ENCODE peak calls at places on chromosomes 11 and 22, in five cellular contexts. E is prostate gland, M is body of pancreas, P is heart right ventricle, Q is A549. G is an unnamed sample. For H3K4me1, the result is how much of the 10 kb centered on the place peaks cover.

GRCh38 chr11:66491315-66491935 is 11.2 kb downstream of the DPP3 start:
- DNase-seq in M (no peak), E (no peak), P (no peak), Q (no peak), G (peak)

GRCh38 chr11:86990520-86990919 is 35.3 kb upstream of the FZD4 start:
- DNase-seq in P (no peak), E (no peak), M (no peak), Q (no peak), G (peak)

GRCh38 chr11:65854871-65855837 is 2.8 kb downstream of the CFL1 start:
- DNase-seq in M (peak), Q (no peak), E (no peak), P (no peak), G (no peak)

GRCh38 chr11:45985212-45985611 is 62.8 kb downstream of the LARGE2 start:
- DNase-seq in M (no peak), Q (no peak), E (no peak), P (no peak), G (no peak)

GRCh38 chr11:114346709-114347141 is 50.5 kb downstream of the NNMT start:
- DNase-seq in P (no peak), Q (no peak), M (no peak), E (no peak), G (no peak)

GRCh38 chr11:82405392-82405791 is 328.3 kb downstream of the FAM181B start:
- DNase-seq in M (no peak), Q (no peak), P (no peak), E (no peak), G (peak)

GRCh38 chr22:25651332-25651731 is 86.9 kb downstream of the GRK3 start:
- DNase-seq in E (no peak), P (no peak), M (no peak), Q (no peak), G (no peak)

GRCh38 chr11:134669796-134670195 is 257.8 kb upstream of the B3GAT1 start:
- DNase-seq in P (no peak), Q (no peak), E (peak), M (no peak), G (no peak)

GRCh38 chr22:46511391-46512370 is 25.7 kb downstream of the CELSR1 start:
- DNase-seq in Q (no peak), P (no peak), E (no peak), M (no peak), G (no peak)

DNA sequence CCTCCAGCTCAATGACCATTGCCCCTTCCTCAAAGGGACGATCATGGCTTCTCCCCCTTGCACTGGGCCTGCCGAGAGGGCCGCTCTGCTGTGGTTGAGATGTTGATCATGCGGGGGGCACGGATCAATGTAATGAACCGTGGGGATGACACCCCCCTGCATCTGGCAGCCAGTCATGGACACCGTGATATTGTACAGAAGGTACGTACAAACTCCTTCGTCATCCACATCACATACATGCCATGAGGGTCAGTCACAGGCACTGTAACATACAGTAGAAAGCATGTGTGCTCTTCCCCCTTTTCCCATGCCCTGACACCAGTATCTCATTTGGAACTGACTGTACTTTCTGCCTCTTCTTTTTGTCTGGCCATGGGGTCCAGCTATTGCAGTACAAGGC is 4.0 kb downstream of the TAF10 start:
- DNase-seq in P (peak), M (no peak), Q (no peak), E (no peak), G (no peak)
- H3K27ac ChIP-seq in P (peak), M (no peak), Q (no peak), E (peak), G (peak)

DNA sequence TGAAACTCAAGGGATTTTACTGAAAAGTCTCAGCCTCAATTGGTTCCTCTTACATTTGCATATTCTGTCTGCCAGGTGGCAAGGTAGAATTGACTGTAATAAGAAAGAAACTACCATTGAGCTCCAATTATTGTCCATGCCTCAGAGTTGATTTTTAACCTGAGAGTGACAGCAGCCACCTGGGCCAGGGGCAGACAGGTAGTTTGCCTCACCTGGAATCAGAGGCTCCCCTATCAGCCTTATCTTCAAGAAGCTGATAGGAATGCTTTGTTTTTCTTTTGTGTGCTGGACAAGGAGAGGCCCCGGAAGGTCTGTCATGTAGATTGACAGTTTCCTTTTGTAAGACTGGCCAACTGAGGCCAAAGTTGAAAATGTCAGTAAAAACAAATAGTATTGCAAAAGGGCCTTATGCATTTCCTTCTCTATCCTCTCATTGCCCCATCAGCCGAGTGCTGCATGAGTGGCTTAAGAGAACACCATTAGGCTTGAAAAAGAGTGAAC is 34.1 kb downstream of the CD44 start:
- DNase-seq in M (peak), Q (no peak), E (no peak), P (no peak), G (peak)
- H3K4me1 ChIP-seq in M (half or more), Q (half or more), E (under half), P (under half), G (under half)

GRCh38 chr22:45318168-45318557 is 8.4 kb downstream of the FAM118A start:
- DNase-seq in Q (no peak), E (no peak), M (peak), P (peak), G (peak)

GRCh38 chr22:45317551-45318167 is 7.9 kb downstream of the FAM118A start:
- DNase-seq in E (peak), P (peak), Q (no peak), M (no peak), G (no peak)

GRCh38 chr22:45318558-45319318 is 9.0 kb downstream of the FAM118A start:
- DNase-seq in Q (no peak), P (no peak), M (no peak), E (no peak), G (peak)

GRCh38 chr22:45320326-45320976 is 10.7 kb downstream of the FAM118A start:
- DNase-seq in M (no peak), Q (no peak), E (no peak), P (no peak), G (no peak)

GRCh38 chr22:45319319-45319675 is 9.6 kb downstream of the FAM118A start:
- DNase-seq in M (peak), Q (no peak), E (no peak), P (no peak), G (peak)
- H3K27ac ChIP-seq in M (no peak), Q (no peak), E (peak), P (peak), G (peak)

GRCh38 chr22:30205281-30206115 is 41.1 kb downstream of the LIF start:
- DNase-seq in E (no peak), P (peak), Q (peak), M (no peak), G (no peak)
- H3K4me1 ChIP-seq in E (under half), P (under half), Q (half or more), M (under half), G (under half)

GRCh38 chr11:93238956-93239355 is 41.2 kb upstream of the SLC36A4 start:
- DNase-seq in P (no peak), M (no peak), Q (no peak), E (no peak), G (no peak)
- H3K27ac ChIP-seq in P (no peak), M (no peak), Q (no peak), E (no peak), G (no peak)

GRCh38 chr22:24400037-24400725 is 27.2 kb upstream of the ADORA2A start:
- DNase-seq in M (no peak), P (no peak), Q (no peak), E (no peak), G (no peak)

GRCh38 chr22:24401824-24402434 is 25.5 kb upstream of the ADORA2A start:
- DNase-seq in Q (no peak), P (no peak), E (no peak), M (no peak), G (no peak)

GRCh38 chr22:24404561-24405275 is 22.7 kb upstream of the ADORA2A start:
- DNase-seq in E (no peak), M (no peak), P (no peak), Q (no peak), G (no peak)

GRCh38 chr22:24400726-24401596 is 26.4 kb upstream of the ADORA2A start:
- DNase-seq in M (no peak), Q (no peak), P (no peak), E (no peak), G (no peak)

GRCh38 chr22:24402460-24403192 is 24.8 kb upstream of the ADORA2A start:
- DNase-seq in P (peak), M (peak), E (peak), Q (peak), G (peak)
- H3K4me1 ChIP-seq in P (half or more), M (under half), E (under half), Q (under half), G (under half)

DNA sequence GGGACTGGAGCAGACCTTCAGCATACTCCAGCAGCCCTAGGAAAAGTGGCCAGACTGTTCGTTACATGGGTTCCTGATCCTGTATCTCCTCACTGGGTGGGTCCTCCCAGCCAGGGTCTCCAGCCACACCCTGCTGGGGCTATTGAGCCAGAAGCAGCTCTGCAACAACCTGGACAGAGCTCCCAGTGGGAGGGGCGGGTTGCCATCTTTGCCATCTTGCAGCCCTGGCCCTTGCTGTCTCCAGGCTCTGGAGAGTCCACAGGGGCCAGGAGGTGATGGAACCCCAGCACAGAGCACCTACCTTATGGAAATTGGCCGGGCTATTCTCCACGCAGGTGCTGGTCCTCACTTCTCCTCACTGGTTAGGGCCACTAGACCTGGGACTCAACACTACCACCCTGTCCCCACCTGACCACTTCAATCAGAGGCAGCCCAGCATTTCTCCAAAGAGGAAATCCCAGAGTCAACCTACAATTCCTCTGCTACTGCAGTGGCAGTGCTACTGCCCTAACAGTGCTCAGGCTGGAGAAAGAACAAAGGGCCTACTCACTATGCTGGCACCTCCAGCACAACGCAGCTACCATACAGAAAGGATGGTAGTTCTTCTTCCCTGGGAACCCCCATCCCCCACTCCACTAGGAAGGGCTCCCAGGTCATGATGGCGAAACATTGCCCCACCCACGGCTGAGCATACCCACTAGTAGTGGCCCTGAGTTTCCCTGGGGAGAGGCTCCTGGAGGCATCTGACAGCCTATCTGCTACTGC is 290.2 kb upstream of the NCAM1 start:
- DNase-seq in E (no peak), Q (no peak), M (no peak), P (no peak), G (no peak)
- H3K27ac ChIP-seq in E (no peak), Q (no peak), M (no peak), P (no peak), G (no peak)

GRCh38 chr11:16981651-16982194 is 32.5 kb downstream of the PLEKHA7 start:
- DNase-seq in P (no peak), M (peak), E (no peak), Q (no peak), G (no peak)

GRCh38 chr11:16978021-16978370 is 36.2 kb downstream of the PLEKHA7 start:
- DNase-seq in P (no peak), E (no peak), M (no peak), Q (no peak), G (no peak)

GRCh38 chr11:16982256-16982671 is 31.9 kb downstream of the PLEKHA7 start:
- DNase-seq in P (no peak), E (no peak), Q (no peak), M (peak), G (no peak)

GRCh38 chr11:16977136-16978020 is 36.8 kb downstream of the PLEKHA7 start:
- DNase-seq in P (no peak), M (no peak), E (no peak), Q (no peak), G (no peak)

GRCh38 chr11:16979708-16980622 is 34.2 kb downstream of the PLEKHA7 start:
- DNase-seq in P (no peak), E (no peak), Q (no peak), M (no peak), G (no peak)
- H3K4me1 ChIP-seq in P (under half), E (under half), Q (under half), M (half or more), G (under half)

GRCh38 chr22:50488006-50488677 is 1.5 kb downstream of the MIOX start:
- DNase-seq in Q (no peak), P (no peak), E (no peak), M (no peak), G (no peak)
- H3K27ac ChIP-seq in Q (no peak), P (no peak), E (no peak), M (no peak), G (no peak)

G was measured in cardiac muscle cell.